ENCODE peak calls at places on chromosome 11, in seven cellular contexts. X, D, V, T, S, O and C are unnamed samples.

GRCh38 chr11:114354076-114354475 is 46.2 kb downstream of the C11orf71 start:
- DNase-seq in X (peak), D (no peak), V (no peak), T (no peak), S (no peak), O (no peak), C (no peak)

GRCh38 chr11:45757672-45758071 is 47.3 kb upstream of the SLC35C1 start:
- DNase-seq in X (no peak), D (no peak), V (no peak), T (no peak), S (no peak), O (no peak), C (no peak)

GRCh38 chr11:64745523-64746328 is 1.8 kb upstream of the RASGRP2 start:
- DNase-seq in X (peak), D (peak), V (no peak), T (no peak), S (peak), O (no peak), C (no peak)

GRCh38 chr11:8065031-8065430 is 16.0 kb upstream of the TUB start:
- DNase-seq in X (no peak), D (no peak), V (no peak), T (no peak), S (peak), O (no peak), C (no peak)

GRCh38 chr11:59463176-59463575 is 6.4 kb downstream of the OR4D6 start:
- DNase-seq in X (no peak), D (no peak), V (no peak), T (no peak), S (no peak), O (no peak), C (no peak)

GRCh38 chr11:128865490-128865889 is 1.6 kb downstream of the KCNJ1 start:
- DNase-seq in X (no peak), D (no peak), V (no peak), T (no peak), S (no peak), O (no peak), C (no peak)

GRCh38 chr11:8068605-8069221 is 12.3 kb upstream of the TUB start:
- DNase-seq in X (peak), D (peak), V (peak), T (no peak), S (no peak), O (no peak), C (no peak)

GRCh38 chr11:88535916-88536547 is 198.5 kb upstream of the CTSC start:
- DNase-seq in X (no peak), D (no peak), V (peak), T (peak), S (no peak), O (no peak), C (no peak)

GRCh38 chr11:23732026-23732425 is 764.8 kb upstream of the LUZP2 start:
- DNase-seq in X (no peak), D (no peak), V (peak), T (no peak), S (no peak), O (no peak), C (no peak)

GRCh38 chr11:128471138-128471661 is 116.2 kb downstream of the ETS1 start:
- DNase-seq in X (no peak), D (no peak), V (no peak), T (no peak), S (no peak), O (peak), C (no peak)

GRCh38 chr11:58914821-58915543 is 24.3 kb upstream of the GLYATL1 start:
- DNase-seq in X (no peak), D (no peak), V (no peak), T (no peak), S (no peak), O (no peak), C (no peak)

GRCh38 chr11:48005133-48005532 is 24.8 kb downstream of the PTPRJ start:
- DNase-seq in X (no peak), D (no peak), V (no peak), T (no peak), S (no peak), O (no peak), C (no peak)

GRCh38 chr11:19889531-19889930 is 176.9 kb downstream of the NAV2 start:
- DNase-seq in X (no peak), D (no peak), V (no peak), T (no peak), S (no peak), O (no peak), C (no peak)

GRCh38 chr11:68446046-68446725 is 14.4 kb upstream of the PPP6R3 start:
- DNase-seq in X (no peak), D (peak), V (no peak), T (no peak), S (no peak), O (no peak), C (no peak)

GRCh38 chr11:118618115-118618990 is 10.9 kb downstream of the PHLDB1 start:
- DNase-seq in X (no peak), D (no peak), V (no peak), T (no peak), S (no peak), O (no peak), C (no peak)

GRCh38 chr11:68980776-68981065 is at the start of gene MRGPRD:
- DNase-seq in X (no peak), D (no peak), V (no peak), T (no peak), S (no peak), O (no peak), C (no peak)

GRCh38 chr11:107140988-107141387 is 122.7 kb upstream of the GUCY1A2 start:
- DNase-seq in X (no peak), D (no peak), V (no peak), T (no peak), S (no peak), O (no peak), C (no peak)

GRCh38 chr11:62411524-62411923 is 7.3 kb upstream of the SCGB1A1 start:
- DNase-seq in X (no peak), D (no peak), V (no peak), T (no peak), S (no peak), O (no peak), C (no peak)

GRCh38 chr11:69483170-69483569 is 1.7 kb downstream of the LINC01488 start:
- DNase-seq in X (no peak), D (no peak), V (no peak), T (no peak), S (no peak), O (no peak), C (no peak)

GRCh38 chr11:134149371-134149770 is 74.4 kb downstream of the NCAPD3 start:
- DNase-seq in X (no peak), D (no peak), V (no peak), T (no peak), S (no peak), O (no peak), C (no peak)

GRCh38 chr11:17019231-17019630 is 5.0 kb upstream of the PLEKHA7 start:
- DNase-seq in X (no peak), D (no peak), V (no peak), T (no peak), S (no peak), O (no peak), C (no peak)

GRCh38 chr11:90722552-90723190 is 499.8 kb upstream of the CHORDC1 start:
- DNase-seq in X (no peak), D (no peak), V (peak), T (no peak), S (no peak), O (no peak), C (peak)

GRCh38 chr11:74669311-74670160 is 61.7 kb downstream of the CHRDL2 start:
- DNase-seq in X (no peak), D (no peak), V (no peak), T (no peak), S (peak), O (no peak), C (no peak)

GRCh38 chr11:71086687-71087258 is 165.6 kb downstream of the SHANK2 start:
- DNase-seq in X (peak), D (peak), V (peak), T (no peak), S (peak), O (no peak), C (peak)

GRCh38 chr11:126134461-126135155 is 71.9 kb upstream of the CDON start:
- DNase-seq in X (no peak), D (no peak), V (no peak), T (no peak), S (no peak), O (no peak), C (no peak)

GRCh38 chr11:44857490-44857889 is 93.2 kb downstream of the TP53I11 start:
- DNase-seq in X (no peak), D (peak), V (no peak), T (no peak), S (no peak), O (no peak), C (no peak)

GRCh38 chr11:289706-290620 is 1.0 kb downstream of the PGGHG start:
- DNase-seq in X (no peak), D (peak), V (no peak), T (no peak), S (no peak), O (no peak), C (no peak)

GRCh38 chr11:26324270-26324669 is 7.7 kb upstream of the ANO3 start:
- DNase-seq in X (no peak), D (no peak), V (no peak), T (no peak), S (no peak), O (no peak), C (no peak)
- TF ChIP-seq JUND in X (no peak), D (no peak), V (no peak), T (no peak), S (no peak), O (no peak), C (no peak)

DNA sequence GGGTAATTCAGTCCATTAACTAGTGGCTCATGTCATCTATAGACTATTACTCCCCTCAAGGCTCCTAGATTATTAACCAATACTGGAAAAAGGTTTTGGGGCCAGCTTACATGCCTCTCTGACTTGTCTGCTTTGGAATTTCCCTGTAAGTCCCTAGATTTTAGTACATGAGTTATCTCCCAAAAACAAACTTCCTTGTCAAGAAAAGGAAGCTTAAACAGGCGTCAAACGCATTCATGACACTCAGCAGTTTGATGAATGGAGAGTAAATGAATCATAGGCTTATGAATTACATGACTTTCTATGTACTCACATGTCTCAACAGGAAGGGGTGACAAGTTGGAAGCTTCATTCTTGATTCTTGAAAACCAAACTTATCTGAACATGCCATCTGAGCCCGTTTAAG is 70.8 kb downstream of the BLID start:
- DNase-seq in X (no peak), D (no peak), V (no peak), T (no peak), S (no peak), O (no peak), C (no peak)
- TF ChIP-seq JUND in X (no peak), D (peak), V (no peak), T (no peak), S (no peak), O (no peak), C (no peak)

DNA sequence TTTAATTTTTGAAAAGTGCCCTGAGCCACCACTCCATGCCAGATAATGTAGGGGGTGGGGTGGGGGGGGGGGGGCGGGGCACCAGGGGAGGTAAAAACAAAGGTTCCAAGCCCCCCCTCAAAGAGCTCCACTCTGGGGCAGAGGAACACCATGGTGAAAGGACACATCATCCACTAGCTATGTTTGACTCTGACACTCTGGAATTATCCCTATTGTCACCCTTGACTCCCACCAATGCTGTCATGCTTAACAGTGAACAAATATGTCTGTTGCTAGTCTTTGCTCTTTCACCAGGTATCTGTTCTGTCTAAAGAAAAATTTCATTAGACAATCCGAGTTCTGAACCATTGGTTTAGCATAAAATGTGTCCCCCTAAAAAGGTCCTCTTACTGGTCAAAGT is 174.4 kb downstream of the CSNK2A3 start:
- DNase-seq in X (no peak), D (no peak), V (no peak), T (no peak), S (no peak), O (no peak), C (no peak)
- TF ChIP-seq JUND in X (no peak), D (no peak), V (no peak), T (no peak), S (no peak), O (no peak), C (no peak)

GRCh38 chr11:1918436-1919315 is 827 bp upstream of the TNNT3 start:
- DNase-seq in X (no peak), D (peak), V (no peak), T (no peak), S (no peak), O (no peak), C (peak)

GRCh38 chr11:1915795-1916131 is 3.7 kb upstream of the TNNT3 start:
- DNase-seq in X (no peak), D (no peak), V (no peak), T (no peak), S (no peak), O (no peak), C (no peak)

GRCh38 chr11:1917523-1918435 is 1.7 kb upstream of the TNNT3 start:
- DNase-seq in X (peak), D (peak), V (no peak), T (no peak), S (no peak), O (no peak), C (peak)

GRCh38 chr11:1916986-1917522 is 2.4 kb upstream of the TNNT3 start:
- DNase-seq in X (no peak), D (no peak), V (no peak), T (no peak), S (no peak), O (no peak), C (no peak)

GRCh38 chr11:1916132-1916985 is 3.1 kb upstream of the TNNT3 start:
- DNase-seq in X (no peak), D (no peak), V (no peak), T (no peak), S (no peak), O (peak), C (no peak)
- TF ChIP-seq JUND in X (no peak), D (no peak), V (no peak), T (no peak), S (no peak), O (no peak), C (no peak)

GRCh38 chr11:1305063-1305495 is 4.4 kb downstream of the TOLLIP start:
- DNase-seq in X (no peak), D (no peak), V (no peak), T (no peak), S (peak), O (no peak), C (no peak)
- TF ChIP-seq JUND in X (no peak), D (no peak), V (no peak), T (no peak), S (no peak), O (no peak), C (no peak)

GRCh38 chr11:123357990-123358827 is 71.9 kb upstream of the GRAMD1B start:
- DNase-seq in X (no peak), D (peak), V (no peak), T (no peak), S (peak), O (peak), C (peak)
- TF ChIP-seq JUND in X (no peak), D (no peak), V (no peak), T (no peak), S (no peak), O (no peak), C (no peak)

GRCh38 chr11:120707098-120707497 is 195.6 kb downstream of the GRIK4 start:
- DNase-seq in X (no peak), D (no peak), V (no peak), T (no peak), S (no peak), O (no peak), C (no peak)
- TF ChIP-seq JUND in X (no peak), D (no peak), V (no peak), T (no peak), S (no peak), O (no peak), C (no peak)

GRCh38 chr11:130775306-130776043 is 140.8 kb downstream of the SNX19 start:
- DNase-seq in X (no peak), D (no peak), V (no peak), T (no peak), S (no peak), O (no peak), C (no peak)
- TF ChIP-seq JUND in X (no peak), D (no peak), V (no peak), T (no peak), S (no peak), O (no peak), C (no peak)